ENCODE peak calls at places on chromosomes 6 and 20, in eight cellular contexts. U is heart right ventricle, A is WTC11, O is adrenal gland, R is fibroblast of pulmonary artery, I is type B pancreatic cell, J is MCF 10A, E is left ventricle myocardium inferior. D is an unnamed sample.

GRCh38 chr20:208937-209566 is 18.0 kb upstream of the DEFB129 start:
- DNase-seq in O (peak; percentile 16), I (no peak), E (no peak), A (no peak), R (peak; percentile 83), J (peak; percentile 61), U (no peak), D (no peak)

GRCh38 chr6:135305684-135306083 is 124.6 kb downstream of the MYB start:
- DNase-seq in R (no peak), A (no peak), E (no peak), J (no peak), O (no peak), U (no peak), I (no peak), D (no peak)

GRCh38 chr6:135090819-135091218 is 36.2 kb upstream of the HBS1L start:
- DNase-seq in R (no peak), J (no peak), E (no peak), A (no peak), U (no peak), O (no peak), I (no peak), D (no peak)

GRCh38 chr20:47348539-47349142 is 7.9 kb downstream of the ZMYND8 start:
- DNase-seq in O (no peak), I (no peak), U (no peak), J (no peak), A (no peak), E (no peak), R (peak; percentile 49), D (no peak)

GRCh38 chr6:148932208-148932607 is 185.4 kb downstream of the UST start:
- DNase-seq in A (no peak), R (no peak), U (no peak), E (no peak), I (no peak), O (no peak), J (no peak), D (no peak)

GRCh38 chr6:17588011-17588410 is 12.1 kb upstream of the FAM8A1 start:
- DNase-seq in E (no peak), A (no peak), O (no peak), U (no peak), J (no peak), I (no peak), R (no peak), D (no peak)

GRCh38 chr6:140871911-140872310 is 1260.8 kb upstream of the GJE1 start:
- DNase-seq in J (no peak), I (no peak), U (no peak), O (no peak), E (no peak), R (peak; percentile 20), A (no peak), D (no peak)

GRCh38 chr6:102026649-102027048 is 633.1 kb downstream of the GRIK2 start:
- DNase-seq in I (no peak), J (no peak), O (no peak), A (no peak), U (no peak), R (no peak), E (no peak), D (no peak)

GRCh38 chr6:170057034-170057734 is 233.7 kb downstream of the DLL1 start:
- DNase-seq in E (no peak), J (no peak), U (no peak), R (no peak), I (peak; percentile 62), A (no peak), O (no peak), D (no peak)

GRCh38 chr6:160950507-160950906 is 41.1 kb upstream of the MAP3K4 start:
- DNase-seq in O (no peak), I (no peak), A (no peak), E (no peak), J (peak; percentile 76), R (peak; percentile 46), U (no peak), D (no peak)

GRCh38 chr20:36062799-36063198 is 91.7 kb upstream of the EPB41L1 start:
- DNase-seq in E (no peak), A (no peak), U (no peak), J (no peak), R (no peak), I (no peak), O (no peak), D (no peak)

GRCh38 chr20:50655325-50655880 is 35.9 kb downstream of the RIPOR3 start:
- DNase-seq in O (no peak), J (no peak), U (peak; percentile 74), I (no peak), E (peak; percentile 78), A (no peak), R (peak; percentile 90), D (no peak)

GRCh38 chr20:49937023-49937929 is 1.1 kb downstream of the RNF114 start:
- DNase-seq in I (no peak), R (no peak), E (no peak), J (no peak), O (no peak), A (no peak), U (no peak), D (no peak)

GRCh38 chr6:93468291-93468690 is 48.9 kb upstream of the EPHA7 start:
- DNase-seq in R (peak; percentile 43), U (no peak), I (no peak), E (no peak), A (peak; percentile 12), O (no peak), J (no peak), D (no peak)

GRCh38 chr6:16669227-16669626 is 92.0 kb downstream of the ATXN1 start:
- DNase-seq in I (no peak), E (no peak), U (no peak), R (peak; percentile 69), J (peak; percentile 77), A (no peak), O (no peak), D (no peak)

GRCh38 chr6:97548354-97548753 is 265.3 kb upstream of the MMS22L start:
- DNase-seq in J (no peak), O (no peak), A (no peak), U (no peak), E (no peak), I (no peak), R (no peak), D (no peak)

GRCh38 chr20:62227977-62228958 is 8.2 kb upstream of the HRH3 start:
- DNase-seq in I (no peak), J (no peak), E (no peak), R (no peak), U (no peak), A (peak; percentile 59), O (no peak), D (no peak)

GRCh38 chr20:64053841-64054661 is 4.6 kb upstream of the SOX18 start:
- DNase-seq in U (peak; percentile 80), A (peak; percentile 56), R (peak; percentile 84), E (peak; percentile 75), O (no peak), J (peak; percentile 33), I (no peak), D (no peak)

GRCh38 chr6:105087571-105088211 is 92.1 kb downstream of the POPDC3 start:
- DNase-seq in O (peak; percentile 23), J (peak; percentile 63), U (no peak), R (peak; percentile 80), E (no peak), A (no peak), I (no peak), D (no peak)

GRCh38 chr6:146381486-146381885 is 162.1 kb upstream of the RAB32 start:
- DNase-seq in R (no peak), J (no peak), U (no peak), I (no peak), E (no peak), A (no peak), O (no peak), D (no peak)
- TF ChIP-seq CTCF in R (peak; percentile 36), J (peak; percentile 12), U (no peak), I (peak; percentile 45), E (no peak), A (no peak), O (no peak), D (peak; percentile 19)

GRCh38 chr6:133983099-133983939 is 30.3 kb downstream of the TBPL1 start:
- DNase-seq in O (no peak), I (no peak), E (no peak), U (no peak), A (no peak), R (peak; percentile 53), J (peak; percentile 80), D (no peak)

GRCh38 chr6:133989525-133989924 is 36.5 kb downstream of the TBPL1 start:
- DNase-seq in U (no peak), O (no peak), A (no peak), I (no peak), J (no peak), E (no peak), R (no peak), D (no peak)

GRCh38 chr6:133990321-133990720 is 37.3 kb downstream of the TBPL1 start:
- DNase-seq in R (no peak), A (no peak), E (no peak), I (no peak), O (no peak), U (no peak), J (no peak), D (no peak)

GRCh38 chr6:133986942-133987341 is 33.9 kb downstream of the TBPL1 start:
- DNase-seq in J (no peak), I (no peak), O (no peak), R (no peak), A (no peak), E (no peak), U (no peak), D (no peak)

DNA sequence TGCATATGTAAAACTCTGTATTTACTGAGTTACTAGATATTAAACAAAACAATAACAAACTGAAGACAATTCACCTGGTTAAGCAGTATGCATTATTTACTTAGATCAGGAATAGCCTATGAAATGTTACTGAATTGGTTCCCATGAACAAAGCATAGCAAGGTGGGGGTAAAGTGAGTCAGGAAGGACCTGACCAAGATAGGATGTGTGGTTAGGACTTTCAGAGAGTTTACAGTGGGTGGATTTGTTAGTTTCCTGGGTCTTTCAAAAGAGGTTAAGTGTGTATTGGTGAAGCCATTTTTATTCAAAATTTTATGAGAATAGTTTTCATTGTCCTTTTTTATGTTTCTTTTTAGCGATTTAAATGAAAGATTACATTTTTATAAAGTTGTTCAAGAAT is 32.9 kb downstream of the TBPL1 start:
- DNase-seq in U (no peak), E (no peak), I (no peak), O (no peak), A (no peak), R (no peak), J (no peak), D (no peak)
- TF ChIP-seq CTCF in U (no peak), E (no peak), I (no peak), O (no peak), A (no peak), R (no peak), J (no peak), D (no peak)

GRCh38 chr6:87483929-87484328 is 11.2 kb downstream of the SLC35A1 start:
- DNase-seq in J (peak; percentile 43), A (peak; percentile 86), O (no peak), I (no peak), U (peak; percentile 18), R (peak; percentile 12), E (no peak), D (peak; percentile 41)
- TF ChIP-seq CTCF in J (no peak), A (no peak), O (no peak), I (peak; percentile 62), U (peak; percentile 13), R (no peak), E (peak; percentile 39), D (peak; percentile 52)

DNA sequence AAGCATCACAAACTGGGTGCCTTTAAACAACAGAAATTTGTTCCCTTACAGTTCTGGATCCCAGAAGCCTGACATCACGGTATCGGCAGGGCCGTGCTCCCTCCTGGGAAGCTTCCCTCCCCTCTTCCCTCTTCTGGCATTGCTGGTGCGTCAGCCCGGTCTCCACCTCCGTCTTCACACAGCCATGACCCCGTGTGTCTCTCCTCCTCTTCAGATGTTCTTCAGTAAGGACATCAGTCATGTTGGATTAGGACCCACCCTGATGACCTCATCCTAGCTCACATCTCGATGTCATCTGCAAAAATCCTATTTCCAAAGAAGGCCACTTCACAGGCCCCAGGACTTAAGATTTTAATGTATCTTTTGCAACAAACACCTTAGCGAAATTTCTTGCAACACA is 38.4 kb upstream of the TBXT start:
- DNase-seq in R (no peak), O (no peak), U (no peak), A (no peak), I (no peak), E (no peak), J (no peak), D (no peak)
- TF ChIP-seq CTCF in R (no peak), O (no peak), U (no peak), A (no peak), I (no peak), E (no peak), J (no peak), D (no peak)